ENCODE peak calls at places on chromosomes 5 and 9, in eight cellular contexts. L is GM12865; H is stimulated activated effector memory CD8-positive, alpha-beta T cell treated with anti-CD3 and anti-CD28 coated beads, Interleukin-12 subunit alpha, Interleukin-12 subunit beta, amount 100 ng/mL, for 72 hours; I is frontal cortex; C is MCF 10A; M is SW480; Z is type B pancreatic cell; V is stimulated activated naive CD4-positive, alpha-beta T cell. Y is an unnamed sample.

GRCh38 chr9:68913054-68913453 is 100.9 kb downstream of the PRKACG start:
- DNase-seq in M (no peak), C (no peak), L (no peak), H (no peak), V (no peak), Z (no peak), I (no peak), Y (no peak)

GRCh38 chr5:10511741-10512640 is 51.9 kb upstream of the ANKRD33B start:
- DNase-seq in Z (no peak), L (no peak), C (no peak), V (no peak), I (no peak), H (no peak), M (no peak), Y (no peak)

GRCh38 chr5:14793851-14794250 is 77.7 kb downstream of the ANKH start:
- DNase-seq in L (no peak), Z (no peak), H (no peak), C (no peak), V (no peak), M (no peak), I (no peak), Y (no peak)

GRCh38 chr9:98971168-98971914 is 27.6 kb downstream of the COL15A1 start:
- DNase-seq in L (no peak), C (no peak), H (no peak), V (no peak), Z (no peak), I (peak; percentile 54), M (peak; percentile 77), Y (peak; percentile 62)

GRCh38 chr5:67154518-67155206 is 41.9 kb downstream of the CD180 start:
- DNase-seq in M (no peak), C (no peak), V (no peak), Z (no peak), L (no peak), I (no peak), H (no peak), Y (no peak)

GRCh38 chr5:113612060-113612496 is 98.6 kb downstream of the YTHDC2 start:
- DNase-seq in V (no peak), I (peak; percentile 31), C (peak; percentile 49), H (no peak), L (peak; percentile 32), M (peak; percentile 63), Z (no peak), Y (peak; percentile 42)

GRCh38 chr9:106953166-106953565 is 90.2 kb downstream of the ZNF462 start:
- DNase-seq in C (peak; percentile 20), V (no peak), L (no peak), I (no peak), M (no peak), Z (no peak), H (no peak), Y (peak; percentile 85)

GRCh38 chr9:133734600-133735414 is 3.3 kb downstream of the SARDH start:
- DNase-seq in L (no peak), I (no peak), Z (peak; percentile 63), C (no peak), V (no peak), H (no peak), M (no peak), Y (no peak)

GRCh38 chr9:136759436-136760325 is 1.6 kb upstream of the LCN8 start:
- DNase-seq in Z (no peak), H (no peak), V (no peak), L (no peak), M (no peak), I (no peak), C (no peak), Y (no peak)

GRCh38 chr5:140109050-140109817 is 4.7 kb upstream of the PURA start:
- DNase-seq in C (no peak), L (no peak), M (no peak), V (no peak), H (no peak), Z (no peak), I (no peak), Y (peak; percentile 50)

GRCh38 chr9:2060425-2060824 is 45.3 kb downstream of the SMARCA2 start:
- DNase-seq in H (no peak), L (no peak), Z (no peak), M (no peak), I (no peak), V (no peak), C (no peak), Y (no peak)

GRCh38 chr9:130661461-130662098 is 2.8 kb upstream of the PRDM12 start:
- DNase-seq in L (no peak), Z (no peak), V (no peak), H (no peak), M (no peak), C (no peak), I (no peak), Y (no peak)

GRCh38 chr9:35792044-35792813 is 838 bp downstream of the NPR2 start:
- DNase-seq in H (no peak), C (no peak), V (no peak), L (no peak), Z (no peak), I (no peak), M (no peak), Y (no peak)

GRCh38 chr5:174724484-174725260 is at the start of gene MSX2:
- DNase-seq in H (no peak), I (peak; percentile 93), L (no peak), M (peak; percentile 96), V (no peak), Z (peak; percentile 93), C (peak; percentile 96), Y (peak; percentile 79)

GRCh38 chr5:150918613-150919012 is 13.8 kb upstream of the ZNF300 start:
- DNase-seq in Z (no peak), H (no peak), V (no peak), C (no peak), L (no peak), I (no peak), M (no peak), Y (peak; percentile 35)

GRCh38 chr5:154782812-154783592 is 27.8 kb downstream of the LARP1 start:
- DNase-seq in M (no peak), H (no peak), V (no peak), C (no peak), L (peak; percentile 24), Z (no peak), I (no peak), Y (peak; percentile 16)

GRCh38 chr5:95846554-95847260 is 24.2 kb upstream of the GLRX start:
- DNase-seq in C (peak; percentile 84), V (peak; percentile 49), I (peak; percentile 77), H (peak; percentile 76), M (peak; percentile 79), L (peak; percentile 83), Z (no peak), Y (peak; percentile 78)

GRCh38 chr9:87545858-87546257 is 48.2 kb downstream of the DAPK1 start:
- DNase-seq in I (no peak), H (no peak), C (peak; percentile 26), M (no peak), V (no peak), L (no peak), Z (no peak), Y (no peak)

GRCh38 chr5:159908201-159908940 is 7.9 kb upstream of the ADRA1B start:
- DNase-seq in C (peak; percentile 96), H (no peak), I (no peak), V (no peak), Z (no peak), M (peak; percentile 30), L (no peak), Y (peak; percentile 59)

GRCh38 chr5:53092242-53092641 is 17.3 kb downstream of the MOCS2 start:
- DNase-seq in H (no peak), I (no peak), V (no peak), C (no peak), M (no peak), Z (no peak), L (no peak), Y (no peak)

GRCh38 chr5:137144656-137145055 is 354.5 kb downstream of the SPOCK1 start:
- DNase-seq in L (no peak), V (no peak), C (no peak), Z (no peak), M (no peak), I (no peak), H (no peak), Y (no peak)

GRCh38 chr9:117245225-117245624 is 169.6 kb downstream of the ASTN2 start:
- DNase-seq in C (no peak), H (no peak), V (no peak), M (no peak), Z (no peak), L (no peak), I (no peak), Y (no peak)

GRCh38 chr5:156394642-156395393 is 67.9 kb downstream of the SGCD start:
- DNase-seq in L (no peak), I (no peak), V (no peak), Z (no peak), M (no peak), C (peak; percentile 79), H (no peak), Y (no peak)